ENCODE peak calls at places on chromosomes 2 and 18, in nine cellular contexts. V is hepatocyte, X is mesothelial cell of epicardium, A is HFFc6, I is fibroblast of lung, K is uterus, L is GM13976, M is cardiac muscle cell, R is mucosa of descending colon. D is an unnamed sample.

GRCh38 chr2:200616193-200616592 is 30.4 kb downstream of the AOX1 start:
- DNase-seq in V (no peak), X (no peak), A (peak; percentile 46), I (no peak), K (no peak), L (no peak), M (no peak), R (no peak), D (no peak)

GRCh38 chr2:215828528-215829184 is 184.7 kb downstream of the MREG start:
- DNase-seq in V (peak; percentile 79), X (peak; percentile 47), A (peak; percentile 57), I (peak; percentile 75), K (peak; percentile 46), L (peak; percentile 47), M (peak; percentile 66), R (peak; percentile 56), D (peak; percentile 25)

GRCh38 chr2:163662141-163662780 is 73.5 kb downstream of the FIGN start:
- DNase-seq in V (no peak), X (no peak), A (peak; percentile 4), I (no peak), K (no peak), L (no peak), M (no peak), R (no peak), D (no peak)

GRCh38 chr2:197279997-197280756 is 30.4 kb downstream of the ANKRD44 start:
- DNase-seq in V (peak; percentile 19), X (no peak), A (no peak), I (no peak), K (peak; percentile 62), L (no peak), M (no peak), R (no peak), D (no peak)

GRCh38 chr2:83516503-83516902 is 942.6 kb downstream of the SUCLG1 start:
- DNase-seq in V (no peak), X (no peak), A (no peak), I (no peak), K (no peak), L (no peak), M (no peak), R (no peak), D (no peak)

GRCh38 chr18:75218064-75218463 is 7.5 kb downstream of the TSHZ1 start:
- DNase-seq in V (no peak), X (no peak), A (no peak), I (no peak), K (no peak), L (no peak), M (no peak), R (no peak), D (no peak)

GRCh38 chr2:84417453-84417852 is 41.6 kb downstream of the SUCLG1 start:
- DNase-seq in V (no peak), X (no peak), A (no peak), I (no peak), K (no peak), L (no peak), M (no peak), R (no peak), D (no peak)

GRCh38 chr18:42477261-42477660 is 522.2 kb downstream of the PIK3C3 start:
- DNase-seq in V (no peak), X (no peak), A (no peak), I (no peak), K (no peak), L (no peak), M (no peak), R (no peak), D (no peak)

GRCh38 chr2:234307322-234307961 is 189.4 kb downstream of the ARL4C start:
- DNase-seq in V (no peak), X (peak; percentile 7), A (no peak), I (no peak), K (no peak), L (no peak), M (no peak), R (no peak), D (no peak)

GRCh38 chr2:234305846-234306245 is 191.0 kb downstream of the ARL4C start:
- DNase-seq in V (no peak), X (peak; percentile 11), A (no peak), I (no peak), K (no peak), L (no peak), M (no peak), R (no peak), D (no peak)

GRCh38 chr2:234308073-234308813 is 188.6 kb downstream of the ARL4C start:
- DNase-seq in V (no peak), X (peak; percentile 14), A (no peak), I (no peak), K (no peak), L (no peak), M (no peak), R (no peak), D (no peak)

GRCh38 chr2:234304945-234305344 is 191.9 kb downstream of the ARL4C start:
- DNase-seq in V (peak; percentile 38), X (peak; percentile 6), A (no peak), I (no peak), K (no peak), L (no peak), M (peak; percentile 13), R (no peak), D (no peak)

DNA sequence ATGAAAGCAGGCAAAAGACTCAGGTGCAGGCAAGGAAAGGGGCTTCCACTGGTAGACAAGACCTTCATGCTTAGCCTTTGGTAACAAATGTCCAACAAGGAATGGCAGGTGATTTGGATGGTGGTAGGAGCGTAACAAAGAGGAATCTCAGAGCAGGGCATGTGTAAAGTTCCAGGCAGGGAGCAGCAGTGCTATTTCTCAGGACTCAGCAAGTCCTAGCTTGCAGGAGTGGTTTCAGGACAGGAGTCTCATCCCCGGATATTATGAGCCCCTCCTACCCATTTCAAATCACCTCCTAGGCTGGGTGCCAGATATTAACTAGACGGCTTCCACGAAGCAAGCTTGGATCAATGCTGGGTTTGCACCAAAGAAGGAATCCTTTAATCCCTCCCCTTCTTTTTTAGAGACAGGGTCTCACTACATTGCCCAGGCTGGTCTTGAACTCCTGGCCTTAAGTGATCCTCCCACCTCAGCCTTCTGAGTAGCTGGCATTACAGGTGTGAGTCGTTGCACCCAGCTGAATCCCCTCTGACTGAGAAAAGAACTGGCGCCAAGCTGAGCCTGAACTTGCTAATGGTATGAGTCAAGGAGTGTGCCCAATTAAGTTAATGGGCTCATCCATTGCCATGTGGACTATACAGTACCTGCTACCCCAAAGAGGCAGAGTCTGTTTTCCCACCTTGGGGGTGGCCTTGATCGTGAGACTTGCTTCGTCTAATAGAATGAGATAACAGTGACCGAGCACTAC is 190.3 kb downstream of the ARL4C start:
- DNase-seq in V (no peak), X (peak; percentile 5), A (no peak), I (no peak), K (no peak), L (no peak), M (no peak), R (no peak), D (no peak)
- TF ChIP-seq CTCF in V (no peak), X (no peak), A (no peak), I (no peak), K (no peak), L (no peak), M (no peak), R (no peak), D (no peak)

GRCh38 chr2:70496819-70497218 is 56.8 kb downstream of the TGFA start:
- DNase-seq in V (no peak), X (no peak), A (no peak), I (no peak), K (no peak), L (no peak), M (no peak), R (no peak), D (no peak)

GRCh38 chr2:70501215-70501614 is 52.4 kb downstream of the TGFA start:
- DNase-seq in V (no peak), X (no peak), A (no peak), I (no peak), K (no peak), L (no peak), M (no peak), R (no peak), D (no peak)

GRCh38 chr2:70498054-70498453 is 55.6 kb downstream of the TGFA start:
- DNase-seq in V (no peak), X (no peak), A (peak; percentile 13), I (no peak), K (no peak), L (no peak), M (no peak), R (no peak), D (no peak)

GRCh38 chr2:70499253-70499652 is 54.4 kb downstream of the TGFA start:
- DNase-seq in V (no peak), X (no peak), A (no peak), I (no peak), K (no peak), L (no peak), M (no peak), R (no peak), D (no peak)

DNA sequence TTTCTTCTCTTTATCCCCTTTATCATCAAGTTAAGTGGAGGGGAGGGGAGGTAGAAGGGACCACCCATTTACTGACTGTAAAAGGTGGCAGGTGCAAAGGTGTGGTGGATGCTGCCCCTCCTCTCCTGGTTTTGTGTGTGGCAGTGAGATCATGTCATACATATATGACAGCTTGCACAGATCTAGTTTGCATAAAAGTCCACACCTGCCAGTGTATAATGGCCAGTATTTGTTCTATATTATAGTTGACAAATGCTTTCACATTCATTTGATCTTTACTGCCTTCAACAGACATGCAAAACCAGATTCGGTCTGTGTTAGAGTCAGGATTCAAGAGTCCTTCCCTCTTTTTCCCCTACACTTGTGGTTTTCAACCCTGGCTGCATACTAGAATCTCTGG is 55.1 kb downstream of the TGFA start:
- DNase-seq in V (no peak), X (no peak), A (no peak), I (no peak), K (no peak), L (no peak), M (no peak), R (no peak), D (no peak)
- TF ChIP-seq CTCF in V (no peak), X (no peak), A (no peak), I (no peak), K (no peak), L (no peak), M (no peak), R (no peak), D (no peak)

DNA sequence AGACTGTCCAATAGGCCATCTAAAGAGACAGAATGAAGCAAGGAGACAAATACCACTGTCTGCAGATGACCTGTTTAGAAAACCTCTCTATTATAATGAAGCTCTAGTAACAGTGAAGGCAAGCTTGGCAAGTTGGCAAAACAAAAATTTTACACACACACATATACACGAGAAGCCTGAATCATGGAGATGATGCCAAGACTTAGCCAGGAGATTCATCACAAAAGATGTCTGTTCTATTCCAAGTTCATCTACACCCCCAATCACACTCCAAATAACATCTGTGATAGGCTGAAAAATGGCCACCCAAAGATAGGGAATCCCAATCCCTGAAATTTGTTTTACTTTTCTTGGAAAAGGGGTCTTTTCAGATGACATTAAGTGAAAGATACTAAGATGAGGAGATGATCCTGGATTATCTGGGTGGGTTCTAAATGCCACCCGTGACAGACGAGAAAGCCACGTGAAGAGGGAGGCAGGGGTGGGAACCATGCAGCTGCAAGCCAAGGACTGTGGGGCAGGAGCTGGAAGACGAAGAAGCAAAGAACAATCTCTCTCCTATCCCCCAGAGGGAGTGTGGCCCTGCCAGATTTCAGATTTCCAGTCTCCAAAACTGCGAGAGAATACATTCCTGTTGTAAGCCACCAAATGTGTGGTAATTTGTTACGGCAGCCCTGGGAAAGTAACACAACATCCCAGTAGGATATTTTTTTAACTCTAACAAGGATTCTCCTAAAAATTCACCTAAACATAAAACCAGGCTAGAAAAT is 20.0 kb downstream of the HDLBP start:
- DNase-seq in V (no peak), X (no peak), A (no peak), I (no peak), K (no peak), L (no peak), M (no peak), R (no peak), D (no peak)
- TF ChIP-seq CTCF in V (no peak), X (no peak), A (no peak), I (no peak), K (no peak), L (no peak), M (no peak), R (no peak), D (no peak)

GRCh38 chr2:104444392-104444791 is 409.5 kb upstream of the POU3F3 start:
- DNase-seq in V (no peak), X (no peak), A (no peak), I (no peak), K (no peak), L (no peak), M (no peak), R (no peak), D (no peak)

GRCh38 chr2:104448661-104449410 is 405.1 kb upstream of the POU3F3 start:
- DNase-seq in V (no peak), X (no peak), A (no peak), I (no peak), K (no peak), L (no peak), M (no peak), R (no peak), D (no peak)

GRCh38 chr2:104444840-104445239 is 409.1 kb upstream of the POU3F3 start:
- DNase-seq in V (no peak), X (no peak), A (no peak), I (no peak), K (no peak), L (no peak), M (no peak), R (no peak), D (no peak)

GRCh38 chr2:104452558-104452957 is 401.4 kb upstream of the POU3F3 start:
- DNase-seq in V (no peak), X (no peak), A (no peak), I (no peak), K (no peak), L (no peak), M (no peak), R (no peak), D (no peak)

GRCh38 chr2:104447831-104448434 is 406.0 kb upstream of the POU3F3 start:
- DNase-seq in V (no peak), X (no peak), A (no peak), I (no peak), K (no peak), L (no peak), M (no peak), R (no peak), D (no peak)
- TF ChIP-seq CTCF in V (peak; percentile 43), X (peak; percentile 17), A (no peak), I (no peak), K (no peak), L (no peak), M (no peak), R (no peak), D (no peak)